ENCODE peak calls at places on chromosomes 2 and 18, in four cellular contexts. One of them, this sample, is unnamed.

GRCh38 chr2:69345434-69345833 is 41.6 kb downstream of the GFPT1 start:
- DNase-seq in H1: no peak
- DNase-seq in HCT116: no peak
- DNase-seq in HepG2: peak
- DNase-seq in this sample: no peak

GRCh38 chr18:25247725-25248124 is 104.2 kb downstream of the ZNF521 start:
- DNase-seq in H1: no peak
- DNase-seq in HCT116: no peak
- DNase-seq in HepG2: no peak
- DNase-seq in this sample: no peak

GRCh38 chr2:111135910-111136297 is 15.2 kb downstream of the BCL2L11 start:
- DNase-seq in H1: no peak
- DNase-seq in HCT116: no peak
- DNase-seq in HepG2: peak
- DNase-seq in this sample: peak

GRCh38 chr18:37483221-37483971 is 82.2 kb downstream of the CELF4 start:
- DNase-seq in H1: no peak
- DNase-seq in HCT116: no peak
- DNase-seq in HepG2: no peak
- DNase-seq in this sample: peak

GRCh38 chr2:236769981-236770671 is 200.5 kb downstream of the ACKR3 start:
- DNase-seq in H1: peak
- DNase-seq in HCT116: no peak
- DNase-seq in HepG2: no peak
- DNase-seq in this sample: no peak

GRCh38 chr2:63692002-63692606 is 103.3 kb downstream of the MDH1 start:
- DNase-seq in H1: no peak
- DNase-seq in HCT116: peak
- DNase-seq in HepG2: peak
- DNase-seq in this sample: peak

GRCh38 chr18:80159713-80160636 is 50.9 kb downstream of the ADNP2 start:
- DNase-seq in H1: peak
- DNase-seq in HCT116: no peak
- DNase-seq in HepG2: no peak
- DNase-seq in this sample: no peak

GRCh38 chr2:55581435-55581834 is 36.0 kb downstream of the PPP4R3B start:
- DNase-seq in H1: no peak
- DNase-seq in HCT116: peak
- DNase-seq in HepG2: peak
- DNase-seq in this sample: no peak

GRCh38 chr18:34816183-34816582 is 106.1 kb downstream of the DTNA start:
- DNase-seq in H1: no peak
- DNase-seq in HCT116: no peak
- DNase-seq in HepG2: no peak
- DNase-seq in this sample: no peak

GRCh38 chr18:657311-657997 is at the start of gene TYMS:
- DNase-seq in H1: no peak
- DNase-seq in HCT116: peak
- DNase-seq in HepG2: peak
- DNase-seq in this sample: peak

GRCh38 chr18:11995445-11996189 is 14.3 kb downstream of the IMPA2 start:
- DNase-seq in H1: no peak
- DNase-seq in HCT116: peak
- DNase-seq in HepG2: peak
- DNase-seq in this sample: peak

GRCh38 chr2:232204457-232204931 is 174.1 kb upstream of the ALPP start:
- DNase-seq in H1: no peak
- DNase-seq in HCT116: no peak
- DNase-seq in HepG2: peak
- DNase-seq in this sample: no peak

GRCh38 chr2:117536139-117536538 is 278.4 kb upstream of the DDX18 start:
- DNase-seq in H1: no peak
- DNase-seq in HCT116: no peak
- DNase-seq in HepG2: peak
- DNase-seq in this sample: no peak

GRCh38 chr2:86621290-86621943 is 2.2 kb downstream of the RNF103 start:
- DNase-seq in H1: no peak
- DNase-seq in HCT116: no peak
- DNase-seq in HepG2: no peak
- DNase-seq in this sample: no peak

GRCh38 chr18:30265190-30265589 is 777.4 kb downstream of the DSC3 start:
- DNase-seq in H1: no peak
- DNase-seq in HCT116: no peak
- DNase-seq in HepG2: no peak
- DNase-seq in this sample: no peak

GRCh38 chr2:55420901-55421300 is 1.2 kb upstream of the CCDC88A start:
- DNase-seq in H1: no peak
- DNase-seq in HCT116: no peak
- DNase-seq in HepG2: no peak
- DNase-seq in this sample: no peak

GRCh38 chr2:119544075-119545031 is at the start of gene CFAP221:
- DNase-seq in H1: no peak
- DNase-seq in HCT116: peak
- DNase-seq in HepG2: peak
- DNase-seq in this sample: peak

GRCh38 chr2:189751080-189751658 is 11.4 kb downstream of the OSGEPL1 start:
- DNase-seq in H1: no peak
- DNase-seq in HCT116: peak
- DNase-seq in HepG2: peak
- DNase-seq in this sample: peak

GRCh38 chr18:7896164-7896563 is 329.0 kb downstream of the PTPRM start:
- DNase-seq in H1: no peak
- DNase-seq in HCT116: no peak
- DNase-seq in HepG2: no peak
- DNase-seq in this sample: no peak

GRCh38 chr18:7895346-7895745 is 328.2 kb downstream of the PTPRM start:
- DNase-seq in H1: no peak
- DNase-seq in HCT116: no peak
- DNase-seq in HepG2: no peak
- DNase-seq in this sample: no peak

GRCh38 chr18:7897119-7897518 is 330.0 kb downstream of the PTPRM start:
- DNase-seq in H1: no peak
- DNase-seq in HCT116: no peak
- DNase-seq in HepG2: no peak
- DNase-seq in this sample: no peak

GRCh38 chr18:7899078-7899477 is 332.0 kb downstream of the PTPRM start:
- DNase-seq in H1: no peak
- DNase-seq in HCT116: no peak
- DNase-seq in HepG2: no peak
- DNase-seq in this sample: no peak

DNA sequence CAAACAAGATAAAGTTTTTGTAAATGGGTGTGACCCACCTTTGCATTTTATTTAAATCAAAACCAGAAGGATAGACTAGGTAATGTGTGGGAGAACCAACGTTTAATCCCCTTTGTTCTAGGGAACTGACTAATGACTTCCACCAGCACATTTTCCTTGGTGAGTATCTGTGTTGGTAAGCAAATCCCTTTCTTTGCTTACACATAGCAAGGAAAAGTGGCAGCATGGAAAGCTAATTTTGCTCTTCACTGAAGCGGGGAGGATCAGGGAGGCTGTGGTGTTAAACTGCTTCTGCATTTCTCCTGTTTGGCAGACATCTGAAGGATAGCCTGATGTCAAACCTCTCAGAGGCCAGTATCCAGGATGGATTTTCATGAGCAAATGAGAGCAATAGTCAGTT is 331.1 kb downstream of the PTPRM start:
- DNase-seq in H1: no peak
- DNase-seq in HCT116: no peak
- DNase-seq in HepG2: no peak
- DNase-seq in this sample: no peak
- TF ChIP-seq FOSL1 in H1: no peak
- TF ChIP-seq FOSL1 in HCT116: no peak
- TF ChIP-seq FOSL1 in HepG2: no peak
- TF ChIP-seq FOSL1 in this sample: no peak

GRCh38 chr18:3713166-3713565 is 263.2 kb downstream of the TGIF1 start:
- DNase-seq in H1: no peak
- DNase-seq in HCT116: no peak
- DNase-seq in HepG2: no peak
- DNase-seq in this sample: no peak

GRCh38 chr18:3717626-3718025 is 267.7 kb downstream of the TGIF1 start:
- DNase-seq in H1: no peak
- DNase-seq in HCT116: no peak
- DNase-seq in HepG2: no peak
- DNase-seq in this sample: no peak

GRCh38 chr18:3716116-3716660 is 266.2 kb downstream of the TGIF1 start:
- DNase-seq in H1: no peak
- DNase-seq in HCT116: no peak
- DNase-seq in HepG2: no peak
- DNase-seq in this sample: no peak

GRCh38 chr18:3713708-3714107 is 263.7 kb downstream of the TGIF1 start:
- DNase-seq in H1: no peak
- DNase-seq in HCT116: no peak
- DNase-seq in HepG2: no peak
- DNase-seq in this sample: no peak

DNA sequence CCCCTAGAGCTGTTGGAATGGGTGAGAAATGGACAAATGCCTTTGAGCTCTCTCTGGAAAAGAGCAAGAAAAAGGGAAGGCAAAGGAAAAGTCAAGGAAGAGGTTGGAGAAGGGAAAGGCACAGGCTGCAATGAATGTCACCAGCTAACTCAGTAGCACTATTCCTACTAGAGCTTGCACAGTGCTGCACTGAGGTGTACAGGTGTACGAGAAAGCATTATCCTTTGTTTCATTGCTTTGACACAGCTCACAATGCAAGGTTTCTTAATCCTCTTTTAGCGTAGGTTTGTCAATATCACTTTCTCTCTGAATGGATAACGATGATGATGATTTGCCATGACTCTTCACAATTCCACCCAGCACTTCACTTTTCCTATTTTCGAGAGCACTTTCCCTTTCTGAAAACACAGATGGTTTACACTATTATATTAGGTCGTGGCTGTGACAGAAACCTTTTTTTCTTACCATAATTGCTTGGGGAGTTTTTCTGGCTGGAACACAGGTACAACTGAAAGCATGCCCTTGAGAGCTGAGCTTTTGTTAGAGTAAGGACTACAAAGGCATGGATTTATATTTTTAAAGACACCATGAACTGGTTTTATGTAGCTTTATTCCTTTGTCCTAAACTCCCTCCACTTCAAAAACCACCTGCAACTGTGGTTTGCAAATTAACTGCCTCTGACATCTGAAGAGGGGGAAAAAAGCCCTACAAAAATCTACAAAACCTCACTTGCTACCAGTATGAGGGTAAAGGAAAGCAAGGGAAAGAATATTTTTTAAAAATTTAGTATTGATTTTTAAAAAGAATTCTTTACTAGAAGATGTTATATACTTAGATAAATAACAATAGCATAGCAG is 265.5 kb downstream of the TGIF1 start:
- DNase-seq in H1: no peak
- DNase-seq in HCT116: no peak
- DNase-seq in HepG2: no peak
- DNase-seq in this sample: no peak
- TF ChIP-seq FOSL1 in H1: no peak
- TF ChIP-seq FOSL1 in HCT116: no peak
- TF ChIP-seq FOSL1 in HepG2: no peak
- TF ChIP-seq FOSL1 in this sample: no peak

GRCh38 chr2:76316691-76317090 is 606.0 kb upstream of the GCFC2 start:
- DNase-seq in H1: no peak
- DNase-seq in HCT116: no peak
- DNase-seq in HepG2: no peak
- DNase-seq in this sample: no peak

GRCh38 chr2:76323381-76323780 is 612.7 kb upstream of the GCFC2 start:
- DNase-seq in H1: no peak
- DNase-seq in HCT116: no peak
- DNase-seq in HepG2: no peak
- DNase-seq in this sample: no peak

GRCh38 chr2:76320716-76321115 is 610.0 kb upstream of the GCFC2 start:
- DNase-seq in H1: no peak
- DNase-seq in HCT116: no peak
- DNase-seq in HepG2: no peak
- DNase-seq in this sample: no peak

GRCh38 chr2:76314621-76315020 is 603.9 kb upstream of the GCFC2 start:
- DNase-seq in H1: no peak
- DNase-seq in HCT116: no peak
- DNase-seq in HepG2: no peak
- DNase-seq in this sample: no peak

GRCh38 chr2:76318848-76319247 is 608.1 kb upstream of the GCFC2 start:
- DNase-seq in H1: no peak
- DNase-seq in HCT116: no peak
- DNase-seq in HepG2: no peak
- DNase-seq in this sample: no peak
- TF ChIP-seq FOSL1 in H1: no peak
- TF ChIP-seq FOSL1 in HCT116: no peak
- TF ChIP-seq FOSL1 in HepG2: no peak
- TF ChIP-seq FOSL1 in this sample: no peak

GRCh38 chr2:26580751-26581150 is 60.4 kb downstream of the CIB4 start:
- DNase-seq in H1: no peak
- DNase-seq in HCT116: no peak
- DNase-seq in HepG2: no peak
- DNase-seq in this sample: no peak

GRCh38 chr2:26582890-26583289 is 58.3 kb downstream of the CIB4 start:
- DNase-seq in H1: no peak
- DNase-seq in HCT116: no peak
- DNase-seq in HepG2: no peak
- DNase-seq in this sample: no peak

GRCh38 chr2:26583381-26583911 is 57.7 kb downstream of the CIB4 start:
- DNase-seq in H1: no peak
- DNase-seq in HCT116: no peak
- DNase-seq in HepG2: no peak
- DNase-seq in this sample: no peak

GRCh38 chr2:26581266-26581990 is 59.7 kb downstream of the CIB4 start:
- DNase-seq in H1: no peak
- DNase-seq in HCT116: no peak
- DNase-seq in HepG2: no peak
- DNase-seq in this sample: no peak

GRCh38 chr2:26581991-26582842 is 58.9 kb downstream of the CIB4 start:
- DNase-seq in H1: no peak
- DNase-seq in HCT116: no peak
- DNase-seq in HepG2: no peak
- DNase-seq in this sample: no peak
- TF ChIP-seq FOSL1 in H1: no peak
- TF ChIP-seq FOSL1 in HCT116: no peak
- TF ChIP-seq FOSL1 in HepG2: no peak
- TF ChIP-seq FOSL1 in this sample: no peak

DNA sequence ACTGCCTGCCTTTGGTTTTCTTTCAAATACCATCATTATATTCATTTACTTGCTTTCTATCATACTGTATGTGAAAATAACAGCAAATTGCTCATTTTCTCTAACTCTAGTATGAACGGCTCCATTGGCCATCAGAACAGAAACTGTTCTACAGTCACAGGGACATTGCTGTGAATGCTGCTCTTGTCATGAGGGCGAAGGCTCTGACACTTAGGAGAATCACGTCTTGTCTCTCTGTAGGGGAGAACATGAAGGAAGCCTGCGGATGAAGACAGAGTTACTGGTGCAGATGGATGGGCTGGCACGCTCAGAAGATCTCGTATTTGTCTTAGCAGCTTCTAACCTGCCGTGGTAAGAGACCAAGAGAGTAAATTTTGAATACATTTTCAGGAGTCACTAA is 41.7 kb upstream of the ELOA2 start:
- DNase-seq in H1: no peak
- DNase-seq in HCT116: no peak
- DNase-seq in HepG2: no peak
- DNase-seq in this sample: no peak
- TF ChIP-seq FOSL1 in H1: no peak
- TF ChIP-seq FOSL1 in HCT116: no peak
- TF ChIP-seq FOSL1 in HepG2: no peak
- TF ChIP-seq FOSL1 in this sample: no peak

This sample was measured in K562.